ENCODE peak calls at places on chromosome 19, in five cellular contexts. N is upper lobe of right lung, S is pons, M is ACHN, L is NCI-H1930. T is an unnamed sample.

GRCh38 chr19:32945260-32945659 is 26.5 kb downstream of the CEP89 start:
- DNase-seq in L (no peak), N (no peak), S (no peak), M (no peak), T (no peak)

GRCh38 chr19:51016798-51017683 is 2.5 kb downstream of the KLK10 start:
- DNase-seq in L (peak; percentile 61), N (no peak), M (peak; percentile 49), S (peak; percentile 59), T (peak; percentile 88)

GRCh38 chr19:40139533-40140287 is 49.0 kb upstream of the ZNF780A start:
- DNase-seq in N (no peak), S (peak; percentile 60), L (peak; percentile 61), M (peak; percentile 45), T (no peak)

GRCh38 chr19:31351212-31352193 is 2.3 kb upstream of the TSHZ3 start:
- DNase-seq in L (no peak), N (peak; percentile 73), S (no peak), M (peak; percentile 55), T (peak; percentile 82)

GRCh38 chr19:39557791-39558622 is 18.0 kb upstream of the EID2 start:
- DNase-seq in S (no peak), M (no peak), L (peak; percentile 76), N (no peak), T (no peak)

GRCh38 chr19:4007836-4008539 is 452 bp downstream of the PIAS4 start:
- DNase-seq in M (peak; percentile 17), L (no peak), S (no peak), N (peak; percentile 69), T (peak; percentile 86)

GRCh38 chr19:42051166-42052115 is 18.6 kb downstream of the GRIK5 start:
- DNase-seq in S (no peak), L (no peak), M (no peak), N (no peak), T (no peak)

GRCh38 chr19:6229951-6230712 is 49.6 kb downstream of the MLLT1 start:
- DNase-seq in L (no peak), M (no peak), S (no peak), N (peak; percentile 63), T (peak; percentile 65)

GRCh38 chr19:3316132-3316648 is 50.2 kb upstream of the NFIC start:
- DNase-seq in L (no peak), N (no peak), S (no peak), M (no peak), T (no peak)

GRCh38 chr19:37127999-37128820 is 44.3 kb downstream of the ZNF585A start:
- DNase-seq in L (no peak), M (no peak), N (no peak), S (no peak), T (no peak)

GRCh38 chr19:11964496-11964857 is 363 bp upstream of the ZNF763 start:
- DNase-seq in N (peak; percentile 72), L (peak; percentile 61), S (no peak), M (no peak), T (peak; percentile 81)

T was measured in spleen.